ENCODE peak calls at places on chromosomes 5 and 9, in eight cellular contexts. One of them, this sample, is unnamed.

GRCh38 chr5:35436441-35437057 is 181.1 kb upstream of the SPEF2 start:
- DNase-seq in pancreas: no peak
- DNase-seq in hepatocyte: peak; percentile 70
- DNase-seq in sigmoid colon: no peak
- DNase-seq in CD8-positive, alpha-beta T cell: no peak
- DNase-seq in CD4-positive, alpha-beta memory T cell: no peak
- DNase-seq in psoas muscle: no peak
- DNase-seq in fibroblast of lung: peak; percentile 10
- DNase-seq in this sample: peak; percentile 52

GRCh38 chr9:137417161-137418021 is 5.6 kb downstream of the EXD3 start:
- DNase-seq in CD4-positive, alpha-beta memory T cell: no peak
- DNase-seq in psoas muscle: no peak
- DNase-seq in sigmoid colon: no peak
- DNase-seq in pancreas: peak; percentile 60
- DNase-seq in hepatocyte: no peak
- DNase-seq in CD8-positive, alpha-beta T cell: no peak
- DNase-seq in fibroblast of lung: no peak
- DNase-seq in this sample: peak; percentile 55

GRCh38 chr5:157204765-157205164 is 24.1 kb downstream of the ITK start:
- DNase-seq in hepatocyte: no peak
- DNase-seq in CD8-positive, alpha-beta T cell: no peak
- DNase-seq in sigmoid colon: no peak
- DNase-seq in CD4-positive, alpha-beta memory T cell: peak; percentile 44
- DNase-seq in psoas muscle: no peak
- DNase-seq in pancreas: no peak
- DNase-seq in fibroblast of lung: no peak
- DNase-seq in this sample: no peak

GRCh38 chr5:58399951-58400350 is 59.9 kb downstream of the PLK2 start:
- DNase-seq in pancreas: no peak
- DNase-seq in hepatocyte: no peak
- DNase-seq in fibroblast of lung: no peak
- DNase-seq in psoas muscle: no peak
- DNase-seq in CD4-positive, alpha-beta memory T cell: no peak
- DNase-seq in sigmoid colon: no peak
- DNase-seq in CD8-positive, alpha-beta T cell: no peak
- DNase-seq in this sample: no peak

GRCh38 chr5:96432245-96433065 is 593 bp downstream of the PCSK1 start:
- DNase-seq in pancreas: peak; percentile 65
- DNase-seq in hepatocyte: peak; percentile 6
- DNase-seq in fibroblast of lung: peak; percentile 85
- DNase-seq in CD8-positive, alpha-beta T cell: no peak
- DNase-seq in psoas muscle: no peak
- DNase-seq in CD4-positive, alpha-beta memory T cell: no peak
- DNase-seq in sigmoid colon: no peak
- DNase-seq in this sample: no peak

GRCh38 chr5:67404261-67405100 is 207.9 kb upstream of the CD180 start:
- DNase-seq in psoas muscle: no peak
- DNase-seq in CD8-positive, alpha-beta T cell: no peak
- DNase-seq in fibroblast of lung: peak; percentile 75
- DNase-seq in CD4-positive, alpha-beta memory T cell: no peak
- DNase-seq in hepatocyte: peak; percentile 53
- DNase-seq in sigmoid colon: no peak
- DNase-seq in pancreas: no peak
- DNase-seq in this sample: no peak

GRCh38 chr9:90642570-90643539 is at the start of gene DIRAS2:
- DNase-seq in hepatocyte: peak; percentile 84
- DNase-seq in sigmoid colon: no peak
- DNase-seq in CD8-positive, alpha-beta T cell: no peak
- DNase-seq in CD4-positive, alpha-beta memory T cell: no peak
- DNase-seq in pancreas: peak; percentile 87
- DNase-seq in psoas muscle: peak; percentile 24
- DNase-seq in fibroblast of lung: peak; percentile 57
- DNase-seq in this sample: peak; percentile 10

GRCh38 chr5:171367424-171368370 is 20.0 kb upstream of the NPM1 start:
- DNase-seq in psoas muscle: no peak
- DNase-seq in CD4-positive, alpha-beta memory T cell: no peak
- DNase-seq in fibroblast of lung: peak; percentile 89
- DNase-seq in sigmoid colon: no peak
- DNase-seq in pancreas: no peak
- DNase-seq in hepatocyte: no peak
- DNase-seq in CD8-positive, alpha-beta T cell: no peak
- DNase-seq in this sample: no peak

GRCh38 chr5:132661231-132662003 is 3.4 kb downstream of the IL13 start:
- DNase-seq in psoas muscle: no peak
- DNase-seq in fibroblast of lung: no peak
- DNase-seq in hepatocyte: no peak
- DNase-seq in CD8-positive, alpha-beta T cell: no peak
- DNase-seq in pancreas: no peak
- DNase-seq in sigmoid colon: no peak
- DNase-seq in CD4-positive, alpha-beta memory T cell: no peak
- DNase-seq in this sample: no peak

GRCh38 chr9:2016411-2017208 is 1.5 kb downstream of the SMARCA2 start:
- DNase-seq in CD4-positive, alpha-beta memory T cell: peak; percentile 51
- DNase-seq in psoas muscle: peak; percentile 83
- DNase-seq in fibroblast of lung: peak; percentile 79
- DNase-seq in pancreas: peak; percentile 88
- DNase-seq in sigmoid colon: peak; percentile 92
- DNase-seq in CD8-positive, alpha-beta T cell: peak; percentile 28
- DNase-seq in hepatocyte: peak; percentile 84
- DNase-seq in this sample: peak; percentile 71

GRCh38 chr9:124810513-124811355 is 33.8 kb downstream of the OLFML2A start:
- DNase-seq in CD8-positive, alpha-beta T cell: no peak
- DNase-seq in psoas muscle: no peak
- DNase-seq in sigmoid colon: no peak
- DNase-seq in fibroblast of lung: peak; percentile 94
- DNase-seq in CD4-positive, alpha-beta memory T cell: no peak
- DNase-seq in pancreas: no peak
- DNase-seq in hepatocyte: peak; percentile 79
- DNase-seq in this sample: no peak

GRCh38 chr5:158543539-158544387 is 556.0 kb downstream of the EBF1 start:
- DNase-seq in CD8-positive, alpha-beta T cell: no peak
- DNase-seq in psoas muscle: no peak
- DNase-seq in CD4-positive, alpha-beta memory T cell: no peak
- DNase-seq in sigmoid colon: no peak
- DNase-seq in hepatocyte: peak; percentile 16
- DNase-seq in pancreas: no peak
- DNase-seq in fibroblast of lung: peak; percentile 69
- DNase-seq in this sample: no peak

GRCh38 chr5:130237721-130238120 is 333.5 kb downstream of the CHSY3 start:
- DNase-seq in hepatocyte: no peak
- DNase-seq in psoas muscle: no peak
- DNase-seq in pancreas: no peak
- DNase-seq in sigmoid colon: no peak
- DNase-seq in CD4-positive, alpha-beta memory T cell: no peak
- DNase-seq in CD8-positive, alpha-beta T cell: no peak
- DNase-seq in fibroblast of lung: no peak
- DNase-seq in this sample: no peak

GRCh38 chr9:74783408-74783807 is 104.3 kb downstream of the TRPM6 start:
- DNase-seq in pancreas: no peak
- DNase-seq in CD8-positive, alpha-beta T cell: no peak
- DNase-seq in fibroblast of lung: peak; percentile 70
- DNase-seq in psoas muscle: no peak
- DNase-seq in hepatocyte: no peak
- DNase-seq in CD4-positive, alpha-beta memory T cell: no peak
- DNase-seq in sigmoid colon: no peak
- DNase-seq in this sample: no peak

GRCh38 chr9:114321759-114322158 is 1.1 kb upstream of the ORM1 start:
- DNase-seq in psoas muscle: no peak
- DNase-seq in CD4-positive, alpha-beta memory T cell: no peak
- DNase-seq in fibroblast of lung: peak; percentile 74
- DNase-seq in sigmoid colon: no peak
- DNase-seq in pancreas: no peak
- DNase-seq in CD8-positive, alpha-beta T cell: no peak
- DNase-seq in hepatocyte: no peak
- DNase-seq in this sample: no peak

GRCh38 chr9:33823801-33824200 is 6.8 kb downstream of the UBE2R2 start:
- DNase-seq in pancreas: no peak
- DNase-seq in fibroblast of lung: no peak
- DNase-seq in psoas muscle: no peak
- DNase-seq in CD8-positive, alpha-beta T cell: no peak
- DNase-seq in CD4-positive, alpha-beta memory T cell: no peak
- DNase-seq in sigmoid colon: no peak
- DNase-seq in hepatocyte: no peak
- DNase-seq in this sample: no peak

GRCh38 chr5:140041492-140042421 is 1.3 kb downstream of the NRG2 start:
- DNase-seq in psoas muscle: peak; percentile 72
- DNase-seq in pancreas: peak; percentile 86
- DNase-seq in CD8-positive, alpha-beta T cell: no peak
- DNase-seq in CD4-positive, alpha-beta memory T cell: no peak
- DNase-seq in sigmoid colon: peak; percentile 81
- DNase-seq in fibroblast of lung: peak; percentile 40
- DNase-seq in hepatocyte: peak; percentile 15
- DNase-seq in this sample: peak; percentile 63

GRCh38 chr5:132263548-132264261 is 6.2 kb downstream of the PDLIM4 start:
- DNase-seq in sigmoid colon: peak; percentile 85
- DNase-seq in hepatocyte: no peak
- DNase-seq in fibroblast of lung: peak; percentile 94
- DNase-seq in CD4-positive, alpha-beta memory T cell: no peak
- DNase-seq in pancreas: no peak
- DNase-seq in CD8-positive, alpha-beta T cell: no peak
- DNase-seq in psoas muscle: peak; percentile 80
- DNase-seq in this sample: no peak

GRCh38 chr5:56026863-56027300 is 32.1 kb upstream of the IL6ST start:
- DNase-seq in hepatocyte: peak; percentile 34
- DNase-seq in sigmoid colon: no peak
- DNase-seq in psoas muscle: no peak
- DNase-seq in pancreas: no peak
- DNase-seq in CD4-positive, alpha-beta memory T cell: no peak
- DNase-seq in CD8-positive, alpha-beta T cell: no peak
- DNase-seq in fibroblast of lung: peak; percentile 93
- DNase-seq in this sample: no peak

GRCh38 chr5:172380992-172381643 is 73.2 kb downstream of the SH3PXD2B start:
- DNase-seq in CD4-positive, alpha-beta memory T cell: no peak
- DNase-seq in psoas muscle: peak; percentile 52
- DNase-seq in sigmoid colon: peak; percentile 93
- DNase-seq in pancreas: peak; percentile 74
- DNase-seq in hepatocyte: peak; percentile 71
- DNase-seq in fibroblast of lung: peak; percentile 51
- DNase-seq in CD8-positive, alpha-beta T cell: no peak
- DNase-seq in this sample: no peak

GRCh38 chr9:4849364-4849763 is 56.6 kb downstream of the RCL1 start:
- DNase-seq in CD4-positive, alpha-beta memory T cell: no peak
- DNase-seq in CD8-positive, alpha-beta T cell: no peak
- DNase-seq in hepatocyte: no peak
- DNase-seq in pancreas: no peak
- DNase-seq in psoas muscle: no peak
- DNase-seq in sigmoid colon: no peak
- DNase-seq in fibroblast of lung: no peak
- DNase-seq in this sample: no peak

GRCh38 chr9:83441390-83441789 is 96.8 kb downstream of the FRMD3 start:
- DNase-seq in psoas muscle: no peak
- DNase-seq in fibroblast of lung: no peak
- DNase-seq in sigmoid colon: no peak
- DNase-seq in hepatocyte: no peak
- DNase-seq in CD4-positive, alpha-beta memory T cell: no peak
- DNase-seq in pancreas: no peak
- DNase-seq in CD8-positive, alpha-beta T cell: no peak
- DNase-seq in this sample: no peak

GRCh38 chr5:90803376-90803775 is 244.8 kb downstream of the ADGRV1 start:
- DNase-seq in CD8-positive, alpha-beta T cell: no peak
- DNase-seq in CD4-positive, alpha-beta memory T cell: no peak
- DNase-seq in sigmoid colon: no peak
- DNase-seq in fibroblast of lung: no peak
- DNase-seq in hepatocyte: peak; percentile 13
- DNase-seq in psoas muscle: no peak
- DNase-seq in pancreas: no peak
- DNase-seq in this sample: no peak

GRCh38 chr9:86660146-86660545 is 287.2 kb downstream of the GAS1 start:
- DNase-seq in fibroblast of lung: peak; percentile 93
- DNase-seq in psoas muscle: no peak
- DNase-seq in CD8-positive, alpha-beta T cell: no peak
- DNase-seq in sigmoid colon: no peak
- DNase-seq in hepatocyte: no peak
- DNase-seq in pancreas: no peak
- DNase-seq in CD4-positive, alpha-beta memory T cell: no peak
- DNase-seq in this sample: no peak

GRCh38 chr9:73116030-73116429 is 35.6 kb upstream of the ANXA1 start:
- DNase-seq in fibroblast of lung: peak; percentile 89
- DNase-seq in pancreas: no peak
- DNase-seq in sigmoid colon: no peak
- DNase-seq in hepatocyte: peak; percentile 49
- DNase-seq in CD4-positive, alpha-beta memory T cell: no peak
- DNase-seq in CD8-positive, alpha-beta T cell: no peak
- DNase-seq in psoas muscle: no peak
- DNase-seq in this sample: no peak

GRCh38 chr5:154475613-154476342 is 2.2 kb downstream of the HAND1 start:
- DNase-seq in CD4-positive, alpha-beta memory T cell: peak; percentile 8
- DNase-seq in psoas muscle: no peak
- DNase-seq in hepatocyte: no peak
- DNase-seq in sigmoid colon: peak; percentile 81
- DNase-seq in CD8-positive, alpha-beta T cell: no peak
- DNase-seq in fibroblast of lung: no peak
- DNase-seq in pancreas: no peak
- DNase-seq in this sample: no peak
- H3K27me3 ChIP-seq in CD4-positive, alpha-beta memory T cell: peaks cover 90% of the 10 kb centered on the region
- H3K27me3 ChIP-seq in psoas muscle: peaks cover 60% of the 10 kb centered on the region
- H3K27me3 ChIP-seq in hepatocyte: peaks cover 99% of the 10 kb centered on the region
- H3K27me3 ChIP-seq in sigmoid colon: peaks cover 61% of the 10 kb centered on the region
- H3K27me3 ChIP-seq in CD8-positive, alpha-beta T cell: peaks cover 81% of the 10 kb centered on the region
- H3K27me3 ChIP-seq in fibroblast of lung: peaks cover 96% of the 10 kb centered on the region
- H3K27me3 ChIP-seq in pancreas: peaks cover 45% of the 10 kb centered on the region
- H3K27me3 ChIP-seq in this sample: peaks cover 100% of the 10 kb centered on the region

GRCh38 chr9:112545237-112545636 is 58.6 kb downstream of the KIAA1958 start:
- DNase-seq in CD8-positive, alpha-beta T cell: no peak
- DNase-seq in psoas muscle: no peak
- DNase-seq in CD4-positive, alpha-beta memory T cell: no peak
- DNase-seq in hepatocyte: no peak
- DNase-seq in pancreas: no peak
- DNase-seq in sigmoid colon: no peak
- DNase-seq in fibroblast of lung: no peak
- DNase-seq in this sample: no peak
- H3K4me1 ChIP-seq in CD8-positive, alpha-beta T cell: no peaks in the 10 kb centered on the region
- H3K4me1 ChIP-seq in psoas muscle: no peaks in the 10 kb centered on the region
- H3K4me1 ChIP-seq in CD4-positive, alpha-beta memory T cell: no peaks in the 10 kb centered on the region
- H3K4me1 ChIP-seq in hepatocyte: peaks cover 1% of the 10 kb centered on the region
- H3K4me1 ChIP-seq in pancreas: peaks cover 6% of the 10 kb centered on the region
- H3K4me1 ChIP-seq in sigmoid colon: peaks cover 6% of the 10 kb centered on the region
- H3K4me1 ChIP-seq in fibroblast of lung: peaks cover 2% of the 10 kb centered on the region
- H3K4me1 ChIP-seq in this sample: peaks cover 28% of the 10 kb centered on the region

GRCh38 chr5:177189416-177189815 is 55.8 kb downstream of the NSD1 start:
- DNase-seq in pancreas: no peak
- DNase-seq in hepatocyte: no peak
- DNase-seq in psoas muscle: no peak
- DNase-seq in CD4-positive, alpha-beta memory T cell: no peak
- DNase-seq in sigmoid colon: no peak
- DNase-seq in fibroblast of lung: peak; percentile 55
- DNase-seq in CD8-positive, alpha-beta T cell: no peak
- DNase-seq in this sample: no peak
- H3K36me3 ChIP-seq in pancreas: peaks cover 16% of the 10 kb centered on the region
- H3K36me3 ChIP-seq in hepatocyte: peaks cover 3% of the 10 kb centered on the region
- H3K36me3 ChIP-seq in psoas muscle: peaks cover 40% of the 10 kb centered on the region
- H3K36me3 ChIP-seq in CD4-positive, alpha-beta memory T cell: no peaks in the 10 kb centered on the region
- H3K36me3 ChIP-seq in sigmoid colon: peaks cover 7% of the 10 kb centered on the region
- H3K36me3 ChIP-seq in fibroblast of lung: no peaks in the 10 kb centered on the region
- H3K36me3 ChIP-seq in CD8-positive, alpha-beta T cell: peaks cover 5% of the 10 kb centered on the region
- H3K36me3 ChIP-seq in this sample: peaks cover 19% of the 10 kb centered on the region

DNA sequence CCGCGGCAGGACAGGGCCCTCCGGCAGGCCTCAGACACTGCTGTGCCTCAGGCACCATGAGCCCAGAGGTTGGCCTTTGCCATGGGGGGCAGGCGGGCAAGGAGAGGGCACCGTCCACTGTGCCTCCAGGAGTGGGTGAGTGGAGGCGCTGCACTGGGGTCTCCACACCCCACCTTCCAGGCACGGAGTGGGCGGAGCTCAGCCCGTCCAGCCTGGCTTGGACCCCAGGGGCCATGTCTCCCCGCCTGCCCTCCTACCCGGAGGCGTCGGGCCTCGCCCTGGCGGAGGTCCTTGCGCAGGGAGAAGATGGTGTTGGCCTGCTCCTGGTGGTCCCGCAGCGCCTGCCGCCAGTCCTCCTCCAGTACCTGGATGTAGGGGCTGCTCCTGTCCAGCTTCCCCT is 3.4 kb downstream of the CARD9 start:
- DNase-seq in CD8-positive, alpha-beta T cell: no peak
- DNase-seq in fibroblast of lung: no peak
- DNase-seq in pancreas: no peak
- DNase-seq in sigmoid colon: no peak
- DNase-seq in CD4-positive, alpha-beta memory T cell: no peak
- DNase-seq in hepatocyte: no peak
- DNase-seq in psoas muscle: no peak
- DNase-seq in this sample: no peak
- H3K27me3 ChIP-seq in CD8-positive, alpha-beta T cell: no peaks in the 10 kb centered on the region
- H3K27me3 ChIP-seq in fibroblast of lung: no peaks in the 10 kb centered on the region
- H3K27me3 ChIP-seq in pancreas: no peaks in the 10 kb centered on the region
- H3K27me3 ChIP-seq in sigmoid colon: no peaks in the 10 kb centered on the region
- H3K27me3 ChIP-seq in CD4-positive, alpha-beta memory T cell: no peaks in the 10 kb centered on the region
- H3K27me3 ChIP-seq in hepatocyte: no peaks in the 10 kb centered on the region
- H3K27me3 ChIP-seq in psoas muscle: no peaks in the 10 kb centered on the region
- H3K27me3 ChIP-seq in this sample: no peaks in the 10 kb centered on the region

This sample was measured in HAP-1.